ENCODE peak calls at places on chromosomes 12 and 14, in ten cellular contexts. One of them, this sample, is unnamed.

GRCh38 chr12:6570264-6570887 is 2.3 kb upstream of the NOP2 start:
- DNase-seq in lower lobe of right lung: peak
- DNase-seq in A673: peak
- DNase-seq in adrenal gland: no peak
- DNase-seq in astrocyte: no peak
- DNase-seq in choroid plexus epithelial cell: peak
- DNase-seq in astrocyte of the cerebellum: no peak
- DNase-seq in mucosa of descending colon: peak
- DNase-seq in fibroblast of lung: peak
- DNase-seq in ovary: peak
- DNase-seq in this sample: peak

GRCh38 chr14:90301580-90302181 is 30.1 kb downstream of the NRDE2 start:
- DNase-seq in fibroblast of lung: peak
- DNase-seq in adrenal gland: no peak
- DNase-seq in astrocyte: peak
- DNase-seq in astrocyte of the cerebellum: peak
- DNase-seq in A673: peak
- DNase-seq in lower lobe of right lung: no peak
- DNase-seq in mucosa of descending colon: no peak
- DNase-seq in choroid plexus epithelial cell: peak
- DNase-seq in ovary: no peak
- DNase-seq in this sample: peak

GRCh38 chr14:73743431-73743931 is 29.3 kb upstream of the PNMA1 start:
- DNase-seq in adrenal gland: peak
- DNase-seq in fibroblast of lung: no peak
- DNase-seq in choroid plexus epithelial cell: no peak
- DNase-seq in mucosa of descending colon: peak
- DNase-seq in lower lobe of right lung: peak
- DNase-seq in astrocyte: no peak
- DNase-seq in astrocyte of the cerebellum: no peak
- DNase-seq in ovary: no peak
- DNase-seq in A673: no peak
- DNase-seq in this sample: no peak

GRCh38 chr14:52781629-52782028 is 9.8 kb downstream of the GNPNAT1 start:
- DNase-seq in A673: no peak
- DNase-seq in choroid plexus epithelial cell: peak
- DNase-seq in astrocyte of the cerebellum: no peak
- DNase-seq in lower lobe of right lung: no peak
- DNase-seq in adrenal gland: no peak
- DNase-seq in fibroblast of lung: no peak
- DNase-seq in ovary: no peak
- DNase-seq in astrocyte: no peak
- DNase-seq in mucosa of descending colon: no peak
- DNase-seq in this sample: no peak

GRCh38 chr12:38889297-38889815 is 16.0 kb downstream of the CPNE8 start:
- DNase-seq in astrocyte of the cerebellum: no peak
- DNase-seq in fibroblast of lung: no peak
- DNase-seq in lower lobe of right lung: no peak
- DNase-seq in astrocyte: no peak
- DNase-seq in adrenal gland: no peak
- DNase-seq in A673: no peak
- DNase-seq in mucosa of descending colon: no peak
- DNase-seq in choroid plexus epithelial cell: no peak
- DNase-seq in ovary: no peak
- DNase-seq in this sample: no peak

GRCh38 chr14:36097356-36097755 is 79.2 kb downstream of the PTCSC3 start:
- DNase-seq in astrocyte of the cerebellum: no peak
- DNase-seq in choroid plexus epithelial cell: no peak
- DNase-seq in fibroblast of lung: no peak
- DNase-seq in A673: no peak
- DNase-seq in adrenal gland: no peak
- DNase-seq in ovary: no peak
- DNase-seq in astrocyte: no peak
- DNase-seq in mucosa of descending colon: no peak
- DNase-seq in lower lobe of right lung: no peak
- DNase-seq in this sample: no peak

GRCh38 chr12:98471085-98471484 is 44.3 kb upstream of the TMPO start:
- DNase-seq in fibroblast of lung: no peak
- DNase-seq in astrocyte of the cerebellum: no peak
- DNase-seq in A673: no peak
- DNase-seq in astrocyte: no peak
- DNase-seq in mucosa of descending colon: no peak
- DNase-seq in adrenal gland: peak
- DNase-seq in choroid plexus epithelial cell: no peak
- DNase-seq in ovary: peak
- DNase-seq in lower lobe of right lung: no peak
- DNase-seq in this sample: no peak

GRCh38 chr12:43836455-43836989 is 641 bp downstream of the TMEM117 start:
- DNase-seq in ovary: no peak
- DNase-seq in A673: peak
- DNase-seq in astrocyte: peak
- DNase-seq in mucosa of descending colon: peak
- DNase-seq in lower lobe of right lung: no peak
- DNase-seq in adrenal gland: peak
- DNase-seq in fibroblast of lung: peak
- DNase-seq in astrocyte of the cerebellum: no peak
- DNase-seq in choroid plexus epithelial cell: peak
- DNase-seq in this sample: peak

GRCh38 chr14:57161583-57161982 is 107.1 kb downstream of the EXOC5 start:
- DNase-seq in A673: no peak
- DNase-seq in adrenal gland: no peak
- DNase-seq in astrocyte: no peak
- DNase-seq in fibroblast of lung: no peak
- DNase-seq in astrocyte of the cerebellum: no peak
- DNase-seq in ovary: no peak
- DNase-seq in choroid plexus epithelial cell: no peak
- DNase-seq in mucosa of descending colon: no peak
- DNase-seq in lower lobe of right lung: no peak
- DNase-seq in this sample: no peak

GRCh38 chr12:84594157-84594556 is 318.4 kb downstream of the SLC6A15 start:
- DNase-seq in astrocyte: no peak
- DNase-seq in choroid plexus epithelial cell: no peak
- DNase-seq in adrenal gland: no peak
- DNase-seq in fibroblast of lung: no peak
- DNase-seq in A673: no peak
- DNase-seq in mucosa of descending colon: no peak
- DNase-seq in ovary: no peak
- DNase-seq in astrocyte of the cerebellum: no peak
- DNase-seq in lower lobe of right lung: no peak
- DNase-seq in this sample: no peak

GRCh38 chr14:32469388-32470160 is 140.5 kb downstream of the AKAP6 start:
- DNase-seq in astrocyte: peak
- DNase-seq in lower lobe of right lung: no peak
- DNase-seq in astrocyte of the cerebellum: peak
- DNase-seq in choroid plexus epithelial cell: peak
- DNase-seq in adrenal gland: no peak
- DNase-seq in fibroblast of lung: peak
- DNase-seq in ovary: no peak
- DNase-seq in mucosa of descending colon: no peak
- DNase-seq in A673: peak
- DNase-seq in this sample: peak

GRCh38 chr14:102504302-102504950 is 5.2 kb downstream of the ANKRD9 start:
- DNase-seq in astrocyte: no peak
- DNase-seq in mucosa of descending colon: no peak
- DNase-seq in A673: no peak
- DNase-seq in ovary: no peak
- DNase-seq in astrocyte of the cerebellum: no peak
- DNase-seq in lower lobe of right lung: no peak
- DNase-seq in adrenal gland: peak
- DNase-seq in fibroblast of lung: no peak
- DNase-seq in choroid plexus epithelial cell: no peak
- DNase-seq in this sample: no peak

GRCh38 chr12:80170915-80171314 is 71.6 kb downstream of the OTOGL start:
- DNase-seq in astrocyte: no peak
- DNase-seq in choroid plexus epithelial cell: no peak
- DNase-seq in A673: no peak
- DNase-seq in mucosa of descending colon: no peak
- DNase-seq in adrenal gland: no peak
- DNase-seq in astrocyte of the cerebellum: no peak
- DNase-seq in lower lobe of right lung: no peak
- DNase-seq in ovary: no peak
- DNase-seq in fibroblast of lung: no peak
- DNase-seq in this sample: no peak

GRCh38 chr12:39846971-39847661 is 227.5 kb upstream of the ABCD2 start:
- DNase-seq in mucosa of descending colon: no peak
- DNase-seq in lower lobe of right lung: no peak
- DNase-seq in astrocyte of the cerebellum: no peak
- DNase-seq in fibroblast of lung: peak
- DNase-seq in A673: peak
- DNase-seq in adrenal gland: no peak
- DNase-seq in astrocyte: peak
- DNase-seq in choroid plexus epithelial cell: peak
- DNase-seq in ovary: no peak
- DNase-seq in this sample: peak

GRCh38 chr14:100065942-100066574 is 836 bp downstream of the EVL start:
- DNase-seq in choroid plexus epithelial cell: no peak
- DNase-seq in astrocyte of the cerebellum: no peak
- DNase-seq in fibroblast of lung: no peak
- DNase-seq in mucosa of descending colon: peak
- DNase-seq in astrocyte: no peak
- DNase-seq in adrenal gland: no peak
- DNase-seq in ovary: no peak
- DNase-seq in A673: no peak
- DNase-seq in lower lobe of right lung: no peak
- DNase-seq in this sample: peak

GRCh38 chr12:78099806-78100205 is 269.1 kb downstream of the NAV3 start:
- DNase-seq in astrocyte: no peak
- DNase-seq in ovary: no peak
- DNase-seq in A673: no peak
- DNase-seq in choroid plexus epithelial cell: no peak
- DNase-seq in fibroblast of lung: no peak
- DNase-seq in astrocyte of the cerebellum: no peak
- DNase-seq in mucosa of descending colon: no peak
- DNase-seq in lower lobe of right lung: no peak
- DNase-seq in adrenal gland: no peak
- DNase-seq in this sample: no peak

GRCh38 chr14:54975856-54976255 is 51.0 kb downstream of the WDHD1 start:
- DNase-seq in astrocyte: peak
- DNase-seq in adrenal gland: no peak
- DNase-seq in fibroblast of lung: peak
- DNase-seq in lower lobe of right lung: no peak
- DNase-seq in ovary: no peak
- DNase-seq in choroid plexus epithelial cell: peak
- DNase-seq in astrocyte of the cerebellum: no peak
- DNase-seq in A673: no peak
- DNase-seq in mucosa of descending colon: no peak
- DNase-seq in this sample: peak

GRCh38 chr12:57401165-57401564 is 29.7 kb downstream of the R3HDM2 start:
- DNase-seq in mucosa of descending colon: no peak
- DNase-seq in fibroblast of lung: no peak
- DNase-seq in lower lobe of right lung: no peak
- DNase-seq in A673: no peak
- DNase-seq in ovary: no peak
- DNase-seq in astrocyte: no peak
- DNase-seq in choroid plexus epithelial cell: no peak
- DNase-seq in astrocyte of the cerebellum: no peak
- DNase-seq in adrenal gland: no peak
- DNase-seq in this sample: no peak

GRCh38 chr12:124871297-124871696 is 7.6 kb upstream of the SCARB1 start:
- DNase-seq in A673: no peak
- DNase-seq in fibroblast of lung: no peak
- DNase-seq in lower lobe of right lung: no peak
- DNase-seq in adrenal gland: no peak
- DNase-seq in mucosa of descending colon: no peak
- DNase-seq in astrocyte of the cerebellum: no peak
- DNase-seq in astrocyte: no peak
- DNase-seq in choroid plexus epithelial cell: no peak
- DNase-seq in ovary: no peak
- DNase-seq in this sample: no peak

DNA sequence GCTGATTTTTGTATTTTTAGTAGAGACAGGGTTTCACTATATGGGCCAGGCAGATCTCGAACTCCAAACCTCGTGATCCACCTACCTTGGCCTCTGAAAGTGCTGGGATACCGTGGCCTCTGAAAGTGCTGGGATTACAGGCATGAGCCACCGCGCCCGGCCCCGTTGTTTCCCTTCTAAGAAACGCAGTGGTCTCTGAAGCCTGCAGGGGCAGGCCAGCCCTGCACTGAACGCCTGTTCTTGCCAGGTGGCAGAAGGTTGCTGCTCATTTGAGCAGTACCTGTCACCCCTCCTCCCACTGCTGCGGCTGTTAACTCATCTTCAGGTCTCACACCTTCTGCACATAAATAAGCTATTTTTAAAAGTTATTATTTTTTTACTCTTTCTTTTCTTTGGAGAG is 24.3 kb downstream of the GPRC5A start:
- DNase-seq in A673: no peak
- DNase-seq in adrenal gland: no peak
- DNase-seq in lower lobe of right lung: no peak
- DNase-seq in choroid plexus epithelial cell: no peak
- DNase-seq in astrocyte of the cerebellum: no peak
- DNase-seq in astrocyte: no peak
- DNase-seq in ovary: no peak
- DNase-seq in fibroblast of lung: no peak
- DNase-seq in mucosa of descending colon: no peak
- DNase-seq in this sample: no peak
- TF ChIP-seq CTCF in A673: no peak
- TF ChIP-seq CTCF in adrenal gland: no peak
- TF ChIP-seq CTCF in lower lobe of right lung: no peak
- TF ChIP-seq CTCF in choroid plexus epithelial cell: no peak
- TF ChIP-seq CTCF in astrocyte of the cerebellum: no peak
- TF ChIP-seq CTCF in astrocyte: no peak
- TF ChIP-seq CTCF in ovary: no peak
- TF ChIP-seq CTCF in fibroblast of lung: no peak
- TF ChIP-seq CTCF in mucosa of descending colon: no peak
- TF ChIP-seq CTCF in this sample: no peak

GRCh38 chr12:26327975-26328635 is 132.7 kb downstream of the SSPN start:
- DNase-seq in fibroblast of lung: no peak
- DNase-seq in adrenal gland: no peak
- DNase-seq in choroid plexus epithelial cell: no peak
- DNase-seq in astrocyte: no peak
- DNase-seq in mucosa of descending colon: no peak
- DNase-seq in A673: no peak
- DNase-seq in ovary: no peak
- DNase-seq in astrocyte of the cerebellum: no peak
- DNase-seq in lower lobe of right lung: no peak
- DNase-seq in this sample: no peak
- TF ChIP-seq CTCF in fibroblast of lung: no peak
- TF ChIP-seq CTCF in adrenal gland: no peak
- TF ChIP-seq CTCF in choroid plexus epithelial cell: no peak
- TF ChIP-seq CTCF in astrocyte: no peak
- TF ChIP-seq CTCF in mucosa of descending colon: no peak
- TF ChIP-seq CTCF in A673: no peak
- TF ChIP-seq CTCF in ovary: no peak
- TF ChIP-seq CTCF in astrocyte of the cerebellum: no peak
- TF ChIP-seq CTCF in lower lobe of right lung: no peak
- TF ChIP-seq CTCF in this sample: no peak

GRCh38 chr14:105481886-105482454 is 4.7 kb upstream of the CRIP1 start:
- DNase-seq in fibroblast of lung: peak
- DNase-seq in lower lobe of right lung: peak
- DNase-seq in astrocyte: peak
- DNase-seq in choroid plexus epithelial cell: peak
- DNase-seq in ovary: peak
- DNase-seq in adrenal gland: peak
- DNase-seq in mucosa of descending colon: peak
- DNase-seq in A673: peak
- DNase-seq in astrocyte of the cerebellum: peak
- DNase-seq in this sample: peak
- TF ChIP-seq CTCF in fibroblast of lung: peak
- TF ChIP-seq CTCF in lower lobe of right lung: no peak
- TF ChIP-seq CTCF in astrocyte: no peak
- TF ChIP-seq CTCF in choroid plexus epithelial cell: peak
- TF ChIP-seq CTCF in ovary: peak
- TF ChIP-seq CTCF in adrenal gland: no peak
- TF ChIP-seq CTCF in mucosa of descending colon: no peak
- TF ChIP-seq CTCF in A673: no peak
- TF ChIP-seq CTCF in astrocyte of the cerebellum: peak
- TF ChIP-seq CTCF in this sample: no peak

GRCh38 chr14:60079723-60080122 is 12.0 kb upstream of the PCNX4 start:
- DNase-seq in mucosa of descending colon: no peak
- DNase-seq in A673: peak
- DNase-seq in choroid plexus epithelial cell: peak
- DNase-seq in adrenal gland: no peak
- DNase-seq in ovary: no peak
- DNase-seq in lower lobe of right lung: no peak
- DNase-seq in astrocyte: no peak
- DNase-seq in fibroblast of lung: no peak
- DNase-seq in astrocyte of the cerebellum: no peak
- DNase-seq in this sample: no peak
- TF ChIP-seq CTCF in mucosa of descending colon: no peak
- TF ChIP-seq CTCF in A673: peak
- TF ChIP-seq CTCF in choroid plexus epithelial cell: peak
- TF ChIP-seq CTCF in adrenal gland: no peak
- TF ChIP-seq CTCF in ovary: no peak
- TF ChIP-seq CTCF in lower lobe of right lung: no peak
- TF ChIP-seq CTCF in astrocyte: peak
- TF ChIP-seq CTCF in fibroblast of lung: no peak
- TF ChIP-seq CTCF in astrocyte of the cerebellum: peak
- TF ChIP-seq CTCF in this sample: peak

This sample was measured in fibroblast of mammary gland.